ENCODE peak calls at places on chromosome 11, in ten cellular contexts. L is GM10248, Z is hepatocyte, G is ureter, V is substantia nigra, H is tibial artery, F is HCEC 1CT, R is NCI-H2081 treated with DMSO at 0.1 percent for 48 hours, K is adipocyte, U is cardiac fibroblast. O is an unnamed sample.

GRCh38 chr11:134037093-134037908 is 31.6 kb upstream of the JAM3 start:
- DNase-seq in L (peak; percentile 58), Z (peak; percentile 88), G (peak; percentile 83), V (no peak), H (peak; percentile 89), F (peak; percentile 33), R (no peak), K (peak; percentile 78), U (peak; percentile 75), O (peak; percentile 74)

GRCh38 chr11:119652907-119653659 is 75.9 kb downstream of the NECTIN1 start:
- DNase-seq in L (no peak), Z (no peak), G (no peak), V (no peak), H (no peak), F (no peak), R (no peak), K (no peak), U (no peak), O (no peak)

GRCh38 chr11:126391286-126391954 is 35.9 kb downstream of the ST3GAL4 start:
- DNase-seq in L (no peak), Z (no peak), G (no peak), V (no peak), H (peak; percentile 40), F (no peak), R (no peak), K (no peak), U (no peak), O (no peak)

GRCh38 chr11:60866911-60867870 is at the start of gene ZP1:
- DNase-seq in L (no peak), Z (no peak), G (no peak), V (no peak), H (peak; percentile 59), F (no peak), R (peak; percentile 28), K (no peak), U (no peak), O (no peak)

GRCh38 chr11:109914809-109915653 is 178.2 kb upstream of the ZC3H12C start:
- DNase-seq in L (no peak), Z (no peak), G (no peak), V (no peak), H (no peak), F (peak; percentile 62), R (no peak), K (peak; percentile 31), U (peak; percentile 3), O (peak; percentile 49)

GRCh38 chr11:110529043-110529442 is 99.3 kb downstream of the FDX1 start:
- DNase-seq in L (no peak), Z (no peak), G (no peak), V (no peak), H (no peak), F (no peak), R (no peak), K (no peak), U (peak; percentile 30), O (peak; percentile 25)

GRCh38 chr11:113105584-113105983 is 144.4 kb downstream of the NCAM1 start:
- DNase-seq in L (no peak), Z (no peak), G (no peak), V (no peak), H (no peak), F (no peak), R (no peak), K (no peak), U (no peak), O (no peak)

GRCh38 chr11:16966633-16967346 is 47.4 kb downstream of the PLEKHA7 start:
- DNase-seq in L (no peak), Z (peak; percentile 47), G (no peak), V (no peak), H (no peak), F (no peak), R (no peak), K (no peak), U (no peak), O (no peak)

GRCh38 chr11:134402910-134403309 is 9.1 kb downstream of the B3GAT1 start:
- DNase-seq in L (no peak), Z (no peak), G (no peak), V (no peak), H (no peak), F (no peak), R (no peak), K (no peak), U (no peak), O (no peak)

GRCh38 chr11:64867748-64868462 is 10.5 kb downstream of the EHD1 start:
- DNase-seq in L (no peak), Z (no peak), G (no peak), V (no peak), H (no peak), F (no peak), R (no peak), K (no peak), U (no peak), O (no peak)

GRCh38 chr11:2511421-2512369 is 66.9 kb downstream of the KCNQ1 start:
- DNase-seq in L (peak; percentile 17), Z (no peak), G (peak; percentile 39), V (no peak), H (peak; percentile 67), F (no peak), R (no peak), K (no peak), U (no peak), O (no peak)

GRCh38 chr11:60482361-60482760 is 10.2 kb upstream of the MS4A12 start:
- DNase-seq in L (no peak), Z (no peak), G (no peak), V (no peak), H (no peak), F (no peak), R (no peak), K (no peak), U (no peak), O (no peak)

GRCh38 chr11:79040348-79040747 is 400.5 kb downstream of the TENM4 start:
- DNase-seq in L (no peak), Z (no peak), G (no peak), V (no peak), H (no peak), F (no peak), R (no peak), K (no peak), U (peak; percentile 56), O (peak; percentile 70)